ENCODE peak calls at places on chromosomes 3 and 15, in ten cellular contexts. One of them, this sample, is unnamed.

GRCh38 chr15:80929689-80930088 is 59.9 kb downstream of the MESD start:
- DNase-seq in LoVo: no peak
- DNase-seq in EH: peak; percentile 33
- DNase-seq in GM10248: no peak
- DNase-seq in germinal center: no peak
- DNase-seq in GM12864: no peak
- DNase-seq in astrocyte of the spinal cord: peak; percentile 24
- DNase-seq in AG10803: no peak
- DNase-seq in GM20000: no peak
- DNase-seq in H7: no peak
- DNase-seq in this sample: no peak

GRCh38 chr3:194145702-194146101 is 9.8 kb downstream of the HES1 start:
- DNase-seq in astrocyte of the spinal cord: no peak
- DNase-seq in EH: no peak
- DNase-seq in AG10803: no peak
- DNase-seq in LoVo: no peak
- DNase-seq in H7: no peak
- DNase-seq in GM20000: no peak
- DNase-seq in GM10248: no peak
- DNase-seq in germinal center: no peak
- DNase-seq in GM12864: no peak
- DNase-seq in this sample: no peak

GRCh38 chr3:150377601-150378466 is 30.3 kb upstream of the TSC22D2 start:
- DNase-seq in GM20000: no peak
- DNase-seq in germinal center: no peak
- DNase-seq in GM10248: no peak
- DNase-seq in GM12864: no peak
- DNase-seq in astrocyte of the spinal cord: no peak
- DNase-seq in H7: no peak
- DNase-seq in AG10803: no peak
- DNase-seq in EH: no peak
- DNase-seq in LoVo: peak; percentile 32
- DNase-seq in this sample: no peak

GRCh38 chr3:129560931-129561594 is 18.1 kb downstream of the H1-8 start:
- DNase-seq in germinal center: no peak
- DNase-seq in GM20000: no peak
- DNase-seq in astrocyte of the spinal cord: peak; percentile 79
- DNase-seq in LoVo: no peak
- DNase-seq in AG10803: peak; percentile 91
- DNase-seq in H7: no peak
- DNase-seq in EH: peak; percentile 93
- DNase-seq in GM12864: no peak
- DNase-seq in GM10248: no peak
- DNase-seq in this sample: no peak

GRCh38 chr3:120820748-120821147 is 78.2 kb downstream of the GTF2E1 start:
- DNase-seq in GM20000: no peak
- DNase-seq in H7: no peak
- DNase-seq in LoVo: no peak
- DNase-seq in germinal center: no peak
- DNase-seq in GM12864: no peak
- DNase-seq in astrocyte of the spinal cord: no peak
- DNase-seq in AG10803: no peak
- DNase-seq in GM10248: no peak
- DNase-seq in EH: no peak
- DNase-seq in this sample: no peak

GRCh38 chr15:25829075-25829474 is 34.1 kb downstream of the ATP10A start:
- DNase-seq in astrocyte of the spinal cord: no peak
- DNase-seq in germinal center: no peak
- DNase-seq in H7: no peak
- DNase-seq in EH: peak; percentile 43
- DNase-seq in GM12864: no peak
- DNase-seq in GM20000: no peak
- DNase-seq in GM10248: no peak
- DNase-seq in AG10803: no peak
- DNase-seq in LoVo: no peak
- DNase-seq in this sample: no peak

GRCh38 chr15:73782339-73782979 is 29.3 kb upstream of the INSYN1 start:
- DNase-seq in GM12864: no peak
- DNase-seq in germinal center: no peak
- DNase-seq in LoVo: no peak
- DNase-seq in H7: no peak
- DNase-seq in AG10803: no peak
- DNase-seq in astrocyte of the spinal cord: no peak
- DNase-seq in GM20000: no peak
- DNase-seq in EH: no peak
- DNase-seq in GM10248: no peak
- DNase-seq in this sample: no peak

GRCh38 chr3:186782542-186783069 is 771 bp upstream of the EIF4A2 start:
- DNase-seq in AG10803: peak; percentile 29
- DNase-seq in astrocyte of the spinal cord: no peak
- DNase-seq in germinal center: peak; percentile 24
- DNase-seq in H7: no peak
- DNase-seq in GM12864: no peak
- DNase-seq in LoVo: peak; percentile 42
- DNase-seq in GM10248: peak; percentile 51
- DNase-seq in EH: no peak
- DNase-seq in GM20000: peak; percentile 53
- DNase-seq in this sample: no peak

GRCh38 chr15:92810418-92811138 is 89.5 kb upstream of the CHD2 start:
- DNase-seq in EH: peak; percentile 81
- DNase-seq in H7: peak; percentile 42
- DNase-seq in LoVo: peak; percentile 72
- DNase-seq in astrocyte of the spinal cord: peak; percentile 83
- DNase-seq in GM12864: no peak
- DNase-seq in GM20000: peak; percentile 46
- DNase-seq in germinal center: peak; percentile 8
- DNase-seq in AG10803: peak; percentile 55
- DNase-seq in GM10248: no peak
- DNase-seq in this sample: no peak

GRCh38 chr3:16134173-16134928 is 40.1 kb upstream of the GALNT15 start:
- DNase-seq in GM20000: no peak
- DNase-seq in H7: no peak
- DNase-seq in GM12864: no peak
- DNase-seq in EH: no peak
- DNase-seq in LoVo: no peak
- DNase-seq in germinal center: no peak
- DNase-seq in AG10803: peak; percentile 34
- DNase-seq in GM10248: no peak
- DNase-seq in astrocyte of the spinal cord: no peak
- DNase-seq in this sample: no peak

GRCh38 chr3:161349529-161350278 is 21.6 kb downstream of the SPTSSB start:
- DNase-seq in GM10248: no peak
- DNase-seq in EH: peak; percentile 91
- DNase-seq in AG10803: peak; percentile 89
- DNase-seq in GM20000: no peak
- DNase-seq in H7: no peak
- DNase-seq in germinal center: no peak
- DNase-seq in GM12864: no peak
- DNase-seq in astrocyte of the spinal cord: peak; percentile 91
- DNase-seq in LoVo: peak; percentile 76
- DNase-seq in this sample: no peak

GRCh38 chr3:171323934-171324535 is 136.2 kb downstream of the TNIK start:
- DNase-seq in GM20000: no peak
- DNase-seq in LoVo: no peak
- DNase-seq in GM10248: no peak
- DNase-seq in AG10803: peak; percentile 78
- DNase-seq in GM12864: no peak
- DNase-seq in germinal center: no peak
- DNase-seq in astrocyte of the spinal cord: no peak
- DNase-seq in EH: peak; percentile 68
- DNase-seq in H7: no peak
- DNase-seq in this sample: no peak

GRCh38 chr3:56775931-56776461 is 25.8 kb downstream of the ARHGEF3 start:
- DNase-seq in H7: no peak
- DNase-seq in EH: no peak
- DNase-seq in GM20000: no peak
- DNase-seq in germinal center: no peak
- DNase-seq in astrocyte of the spinal cord: no peak
- DNase-seq in GM10248: no peak
- DNase-seq in LoVo: no peak
- DNase-seq in AG10803: peak; percentile 37
- DNase-seq in GM12864: no peak
- DNase-seq in this sample: no peak

GRCh38 chr3:10883478-10884234 is 67.6 kb downstream of the SLC6A11 start:
- DNase-seq in germinal center: no peak
- DNase-seq in GM20000: peak; percentile 22
- DNase-seq in GM10248: peak; percentile 39
- DNase-seq in H7: peak; percentile 73
- DNase-seq in astrocyte of the spinal cord: peak; percentile 5
- DNase-seq in GM12864: no peak
- DNase-seq in EH: peak; percentile 8
- DNase-seq in LoVo: peak; percentile 9
- DNase-seq in AG10803: no peak
- DNase-seq in this sample: no peak

GRCh38 chr3:192260611-192261010 is 466.7 kb downstream of the FGF12 start:
- DNase-seq in GM20000: no peak
- DNase-seq in GM10248: no peak
- DNase-seq in H7: no peak
- DNase-seq in germinal center: no peak
- DNase-seq in AG10803: no peak
- DNase-seq in GM12864: no peak
- DNase-seq in astrocyte of the spinal cord: no peak
- DNase-seq in LoVo: no peak
- DNase-seq in EH: no peak
- DNase-seq in this sample: no peak

GRCh38 chr15:75775296-75776074 is 62.8 kb upstream of the CSPG4 start:
- DNase-seq in GM20000: no peak
- DNase-seq in GM12864: no peak
- DNase-seq in AG10803: no peak
- DNase-seq in GM10248: no peak
- DNase-seq in astrocyte of the spinal cord: no peak
- DNase-seq in EH: no peak
- DNase-seq in LoVo: no peak
- DNase-seq in germinal center: no peak
- DNase-seq in H7: peak; percentile 84
- DNase-seq in this sample: no peak

GRCh38 chr15:37095993-37096877 is 4.1 kb downstream of the MEIS2 start:
- DNase-seq in germinal center: no peak
- DNase-seq in EH: peak; percentile 23
- DNase-seq in LoVo: no peak
- DNase-seq in astrocyte of the spinal cord: no peak
- DNase-seq in GM12864: no peak
- DNase-seq in GM20000: no peak
- DNase-seq in H7: peak; percentile 54
- DNase-seq in GM10248: no peak
- DNase-seq in AG10803: no peak
- DNase-seq in this sample: no peak

GRCh38 chr3:186264608-186265400 is 97.2 kb downstream of the DGKG start:
- DNase-seq in AG10803: no peak
- DNase-seq in GM10248: no peak
- DNase-seq in GM12864: no peak
- DNase-seq in H7: no peak
- DNase-seq in astrocyte of the spinal cord: no peak
- DNase-seq in LoVo: no peak
- DNase-seq in EH: no peak
- DNase-seq in germinal center: no peak
- DNase-seq in GM20000: no peak
- DNase-seq in this sample: no peak

GRCh38 chr3:132253262-132253878 is 63.8 kb upstream of the ACP3 start:
- DNase-seq in EH: peak; percentile 61
- DNase-seq in LoVo: peak; percentile 66
- DNase-seq in germinal center: peak; percentile 36
- DNase-seq in GM12864: no peak
- DNase-seq in H7: peak; percentile 27
- DNase-seq in GM10248: peak; percentile 59
- DNase-seq in GM20000: peak; percentile 51
- DNase-seq in AG10803: peak; percentile 67
- DNase-seq in astrocyte of the spinal cord: peak; percentile 78
- DNase-seq in this sample: no peak